ENCODE peak calls at places on chromosomes 13 and 19, in eight cellular contexts. One of them, this sample, is unnamed. For H3K36me3, the result is how much of the 10 kb centered on the place peaks cover.

GRCh38 chr13:91323349-91323748 is 24.1 kb upstream of the MIR17HG start:
- DNase-seq in aorta: no peak
- DNase-seq in CD8-positive, alpha-beta memory T cell: no peak
- DNase-seq in mesenchymal stem cell: no peak
- DNase-seq in uterus: no peak
- DNase-seq in colonic mucosa: no peak
- DNase-seq in fibroblast of lung: no peak
- DNase-seq in pancreas: no peak
- DNase-seq in this sample: no peak

GRCh38 chr13:28568286-28568685 is 73.4 kb upstream of the FLT1 start:
- DNase-seq in colonic mucosa: peak
- DNase-seq in aorta: peak
- DNase-seq in pancreas: peak
- DNase-seq in fibroblast of lung: peak
- DNase-seq in uterus: peak
- DNase-seq in mesenchymal stem cell: peak
- DNase-seq in CD8-positive, alpha-beta memory T cell: no peak
- DNase-seq in this sample: peak

GRCh38 chr19:16698914-16699313 is 20.7 kb upstream of the NWD1 start:
- DNase-seq in uterus: no peak
- DNase-seq in colonic mucosa: no peak
- DNase-seq in pancreas: no peak
- DNase-seq in mesenchymal stem cell: no peak
- DNase-seq in aorta: no peak
- DNase-seq in CD8-positive, alpha-beta memory T cell: no peak
- DNase-seq in fibroblast of lung: no peak
- DNase-seq in this sample: peak

GRCh38 chr19:18009412-18010066 is 1.6 kb downstream of the ARRDC2 start:
- DNase-seq in mesenchymal stem cell: peak
- DNase-seq in pancreas: peak
- DNase-seq in aorta: no peak
- DNase-seq in uterus: no peak
- DNase-seq in fibroblast of lung: no peak
- DNase-seq in CD8-positive, alpha-beta memory T cell: no peak
- DNase-seq in colonic mucosa: no peak
- DNase-seq in this sample: no peak

GRCh38 chr19:55112246-55112780 is 5.1 kb downstream of the PPP1R12C start:
- DNase-seq in colonic mucosa: no peak
- DNase-seq in mesenchymal stem cell: no peak
- DNase-seq in uterus: no peak
- DNase-seq in pancreas: no peak
- DNase-seq in aorta: no peak
- DNase-seq in CD8-positive, alpha-beta memory T cell: no peak
- DNase-seq in fibroblast of lung: no peak
- DNase-seq in this sample: no peak

GRCh38 chr19:46497773-46498172 is 2.1 kb upstream of the PNMA8B start:
- DNase-seq in mesenchymal stem cell: peak
- DNase-seq in pancreas: no peak
- DNase-seq in colonic mucosa: no peak
- DNase-seq in CD8-positive, alpha-beta memory T cell: no peak
- DNase-seq in fibroblast of lung: no peak
- DNase-seq in aorta: no peak
- DNase-seq in uterus: no peak
- DNase-seq in this sample: no peak

GRCh38 chr19:11018179-11018578 is 57.3 kb downstream of the SMARCA4 start:
- DNase-seq in colonic mucosa: peak
- DNase-seq in pancreas: no peak
- DNase-seq in aorta: no peak
- DNase-seq in mesenchymal stem cell: peak
- DNase-seq in CD8-positive, alpha-beta memory T cell: no peak
- DNase-seq in fibroblast of lung: no peak
- DNase-seq in uterus: peak
- DNase-seq in this sample: no peak

GRCh38 chr13:34207872-34208271 is 389.9 kb downstream of the RFC3 start:
- DNase-seq in mesenchymal stem cell: peak
- DNase-seq in CD8-positive, alpha-beta memory T cell: no peak
- DNase-seq in uterus: no peak
- DNase-seq in colonic mucosa: no peak
- DNase-seq in aorta: no peak
- DNase-seq in fibroblast of lung: peak
- DNase-seq in pancreas: no peak
- DNase-seq in this sample: no peak

GRCh38 chr13:36154567-36155231 is 23.5 kb upstream of the DCLK1 start:
- DNase-seq in colonic mucosa: no peak
- DNase-seq in mesenchymal stem cell: no peak
- DNase-seq in uterus: no peak
- DNase-seq in aorta: no peak
- DNase-seq in CD8-positive, alpha-beta memory T cell: no peak
- DNase-seq in pancreas: no peak
- DNase-seq in fibroblast of lung: no peak
- DNase-seq in this sample: no peak

GRCh38 chr13:60448907-60449510 is 52.0 kb downstream of the TDRD3 start:
- DNase-seq in CD8-positive, alpha-beta memory T cell: no peak
- DNase-seq in fibroblast of lung: peak
- DNase-seq in aorta: no peak
- DNase-seq in uterus: no peak
- DNase-seq in mesenchymal stem cell: peak
- DNase-seq in colonic mucosa: peak
- DNase-seq in pancreas: no peak
- DNase-seq in this sample: no peak

GRCh38 chr19:31352296-31352781 is 3.1 kb upstream of the TSHZ3 start:
- DNase-seq in pancreas: no peak
- DNase-seq in CD8-positive, alpha-beta memory T cell: no peak
- DNase-seq in uterus: no peak
- DNase-seq in colonic mucosa: no peak
- DNase-seq in aorta: no peak
- DNase-seq in fibroblast of lung: no peak
- DNase-seq in mesenchymal stem cell: no peak
- DNase-seq in this sample: no peak

GRCh38 chr19:33221641-33222040 is 4.0 kb downstream of the SLC7A10 start:
- DNase-seq in mesenchymal stem cell: no peak
- DNase-seq in aorta: no peak
- DNase-seq in uterus: no peak
- DNase-seq in colonic mucosa: no peak
- DNase-seq in fibroblast of lung: no peak
- DNase-seq in CD8-positive, alpha-beta memory T cell: no peak
- DNase-seq in pancreas: no peak
- DNase-seq in this sample: no peak

GRCh38 chr19:4567584-4568071 is 8.1 kb upstream of the SEMA6B start:
- DNase-seq in uterus: no peak
- DNase-seq in fibroblast of lung: peak
- DNase-seq in mesenchymal stem cell: peak
- DNase-seq in aorta: no peak
- DNase-seq in colonic mucosa: peak
- DNase-seq in pancreas: no peak
- DNase-seq in CD8-positive, alpha-beta memory T cell: peak
- DNase-seq in this sample: peak

GRCh38 chr19:49132974-49133609 is 13.7 kb downstream of the PPFIA3 start:
- DNase-seq in pancreas: no peak
- DNase-seq in fibroblast of lung: no peak
- DNase-seq in aorta: no peak
- DNase-seq in colonic mucosa: peak
- DNase-seq in mesenchymal stem cell: no peak
- DNase-seq in uterus: no peak
- DNase-seq in CD8-positive, alpha-beta memory T cell: no peak
- DNase-seq in this sample: no peak

GRCh38 chr13:30863231-30863630 is 42.8 kb upstream of the MEDAG start:
- DNase-seq in pancreas: no peak
- DNase-seq in CD8-positive, alpha-beta memory T cell: no peak
- DNase-seq in uterus: no peak
- DNase-seq in colonic mucosa: no peak
- DNase-seq in mesenchymal stem cell: no peak
- DNase-seq in fibroblast of lung: no peak
- DNase-seq in aorta: no peak
- DNase-seq in this sample: no peak

GRCh38 chr13:101309014-101309619 is 107.2 kb downstream of the NALCN start:
- DNase-seq in CD8-positive, alpha-beta memory T cell: no peak
- DNase-seq in mesenchymal stem cell: no peak
- DNase-seq in pancreas: no peak
- DNase-seq in fibroblast of lung: peak
- DNase-seq in aorta: no peak
- DNase-seq in colonic mucosa: no peak
- DNase-seq in uterus: no peak
- DNase-seq in this sample: no peak

GRCh38 chr13:110463876-110464510 is 97.5 kb downstream of the RAB20 start:
- DNase-seq in fibroblast of lung: no peak
- DNase-seq in mesenchymal stem cell: peak
- DNase-seq in pancreas: no peak
- DNase-seq in CD8-positive, alpha-beta memory T cell: no peak
- DNase-seq in uterus: no peak
- DNase-seq in aorta: no peak
- DNase-seq in colonic mucosa: no peak
- DNase-seq in this sample: no peak
- H3K36me3 ChIP-seq in fibroblast of lung: under half
- H3K36me3 ChIP-seq in mesenchymal stem cell: half or more
- H3K36me3 ChIP-seq in pancreas: under half
- H3K36me3 ChIP-seq in CD8-positive, alpha-beta memory T cell: under half
- H3K36me3 ChIP-seq in uterus: under half
- H3K36me3 ChIP-seq in aorta: under half
- H3K36me3 ChIP-seq in colonic mucosa: under half
- H3K36me3 ChIP-seq in this sample: half or more

DNA sequence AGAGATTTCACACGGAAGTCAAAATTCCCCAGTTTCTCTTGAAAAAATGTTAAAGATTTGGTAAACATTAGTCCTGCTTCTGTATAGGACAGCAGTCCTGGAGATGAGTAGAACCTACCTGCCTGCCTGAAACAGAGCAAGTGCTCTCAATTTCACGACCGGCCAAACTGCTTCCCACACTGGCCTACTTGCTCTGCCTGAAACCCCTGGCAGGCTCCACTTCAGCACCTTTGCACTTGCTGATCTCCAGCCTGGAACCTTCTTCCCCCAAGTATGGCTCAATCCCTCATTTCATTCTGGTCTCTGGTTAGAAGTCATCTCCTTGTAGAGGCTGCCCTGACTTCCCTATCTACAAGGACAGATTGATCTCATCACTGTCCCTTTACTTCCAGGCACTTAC is 271.4 kb downstream of the DLEU7 start:
- DNase-seq in mesenchymal stem cell: no peak
- DNase-seq in fibroblast of lung: no peak
- DNase-seq in CD8-positive, alpha-beta memory T cell: no peak
- DNase-seq in colonic mucosa: no peak
- DNase-seq in aorta: no peak
- DNase-seq in uterus: no peak
- DNase-seq in pancreas: no peak
- DNase-seq in this sample: no peak
- H3K4me3 ChIP-seq in mesenchymal stem cell: no peak
- H3K4me3 ChIP-seq in fibroblast of lung: no peak
- H3K4me3 ChIP-seq in CD8-positive, alpha-beta memory T cell: no peak
- H3K4me3 ChIP-seq in colonic mucosa: no peak
- H3K4me3 ChIP-seq in aorta: no peak
- H3K4me3 ChIP-seq in uterus: no peak
- H3K4me3 ChIP-seq in pancreas: no peak
- H3K4me3 ChIP-seq in this sample: no peak

DNA sequence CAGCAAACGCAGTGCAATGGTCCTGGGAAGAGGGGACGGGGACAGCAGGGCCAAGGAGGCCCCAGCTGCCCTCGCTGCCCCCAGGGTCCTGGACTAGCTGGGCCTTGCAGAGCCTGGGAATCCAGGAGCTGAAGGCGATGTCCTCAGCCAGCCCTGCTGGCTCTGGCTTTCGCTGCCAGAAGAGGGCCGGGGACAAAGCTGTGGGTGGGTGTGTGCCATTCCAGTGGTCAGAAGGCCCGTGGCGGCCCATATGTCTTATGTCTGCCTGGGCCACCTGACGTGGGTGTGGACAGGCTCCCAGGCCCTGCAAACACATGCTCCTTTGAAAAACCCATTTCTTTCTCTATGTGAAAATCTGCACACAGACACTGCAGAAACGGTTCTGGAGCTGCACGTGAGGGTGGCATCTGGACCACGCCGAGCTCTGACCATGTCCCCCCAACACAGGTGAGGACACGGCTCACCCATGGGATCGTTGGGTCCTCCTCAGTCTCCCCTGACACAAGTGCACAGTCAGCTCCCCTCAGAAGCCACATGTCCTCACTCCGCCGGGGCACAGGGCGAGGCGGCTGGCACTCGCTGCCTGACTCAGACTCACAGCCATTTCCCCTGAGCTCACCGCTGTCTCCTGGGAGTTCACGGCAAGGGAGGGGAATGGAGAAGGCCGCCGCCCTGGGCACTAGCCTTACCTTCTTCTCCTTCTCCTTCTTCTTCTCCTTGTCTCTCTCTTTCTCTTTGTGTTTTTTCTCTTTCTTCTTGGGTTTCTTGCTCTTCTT is 16.9 kb downstream of the IZUMO4 start:
- DNase-seq in mesenchymal stem cell: peak
- DNase-seq in pancreas: no peak
- DNase-seq in colonic mucosa: no peak
- DNase-seq in fibroblast of lung: no peak
- DNase-seq in uterus: no peak
- DNase-seq in CD8-positive, alpha-beta memory T cell: no peak
- DNase-seq in aorta: peak
- DNase-seq in this sample: no peak
- H3K36me3 ChIP-seq in mesenchymal stem cell: half or more
- H3K36me3 ChIP-seq in pancreas: half or more
- H3K36me3 ChIP-seq in colonic mucosa: half or more
- H3K36me3 ChIP-seq in fibroblast of lung: half or more
- H3K36me3 ChIP-seq in uterus: under half
- H3K36me3 ChIP-seq in CD8-positive, alpha-beta memory T cell: under half
- H3K36me3 ChIP-seq in aorta: under half
- H3K36me3 ChIP-seq in this sample: under half

GRCh38 chr19:42175952-42176648 is 41.4 kb downstream of the DEDD2 start:
- DNase-seq in CD8-positive, alpha-beta memory T cell: no peak
- DNase-seq in pancreas: no peak
- DNase-seq in uterus: no peak
- DNase-seq in mesenchymal stem cell: peak
- DNase-seq in aorta: no peak
- DNase-seq in colonic mucosa: no peak
- DNase-seq in fibroblast of lung: peak
- DNase-seq in this sample: no peak

GRCh38 chr19:42176649-42176989 is 40.9 kb downstream of the DEDD2 start:
- DNase-seq in pancreas: no peak
- DNase-seq in mesenchymal stem cell: no peak
- DNase-seq in aorta: no peak
- DNase-seq in colonic mucosa: no peak
- DNase-seq in uterus: no peak
- DNase-seq in fibroblast of lung: no peak
- DNase-seq in CD8-positive, alpha-beta memory T cell: no peak
- DNase-seq in this sample: no peak

GRCh38 chr19:42176990-42177685 is 40.3 kb downstream of the DEDD2 start:
- DNase-seq in uterus: peak
- DNase-seq in colonic mucosa: peak
- DNase-seq in fibroblast of lung: peak
- DNase-seq in mesenchymal stem cell: peak
- DNase-seq in CD8-positive, alpha-beta memory T cell: peak
- DNase-seq in pancreas: peak
- DNase-seq in aorta: peak
- DNase-seq in this sample: peak

GRCh38 chr19:42178791-42179500 is 38.5 kb downstream of the DEDD2 start:
- DNase-seq in pancreas: no peak
- DNase-seq in aorta: no peak
- DNase-seq in colonic mucosa: no peak
- DNase-seq in uterus: no peak
- DNase-seq in CD8-positive, alpha-beta memory T cell: no peak
- DNase-seq in fibroblast of lung: no peak
- DNase-seq in mesenchymal stem cell: no peak
- DNase-seq in this sample: no peak

DNA sequence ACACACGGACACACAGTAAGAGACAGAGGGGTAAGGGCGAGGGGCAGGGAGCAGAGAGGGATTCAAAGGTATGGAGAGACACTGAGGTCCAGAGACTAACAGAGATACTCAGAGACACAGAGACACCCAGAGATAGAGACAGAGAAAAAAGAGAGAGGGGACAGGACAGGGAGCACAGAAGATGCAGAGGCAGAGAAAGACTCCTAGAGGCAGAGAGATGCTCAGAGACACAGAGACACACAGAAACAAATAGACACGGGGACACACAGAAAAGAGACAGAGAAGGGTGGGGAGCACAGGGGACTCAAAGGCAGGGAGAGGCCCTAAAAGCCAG is 39.8 kb downstream of the DEDD2 start:
- DNase-seq in mesenchymal stem cell: no peak
- DNase-seq in CD8-positive, alpha-beta memory T cell: no peak
- DNase-seq in uterus: no peak
- DNase-seq in pancreas: no peak
- DNase-seq in aorta: no peak
- DNase-seq in fibroblast of lung: no peak
- DNase-seq in colonic mucosa: no peak
- DNase-seq in this sample: no peak
- H3K4me3 ChIP-seq in mesenchymal stem cell: no peak
- H3K4me3 ChIP-seq in CD8-positive, alpha-beta memory T cell: peak
- H3K4me3 ChIP-seq in uterus: no peak
- H3K4me3 ChIP-seq in pancreas: no peak
- H3K4me3 ChIP-seq in aorta: no peak
- H3K4me3 ChIP-seq in fibroblast of lung: no peak
- H3K4me3 ChIP-seq in colonic mucosa: no peak
- H3K4me3 ChIP-seq in this sample: no peak

This sample was measured in heart left ventricle.